ENCODE peak calls at places on chromosomes 7 and 10, in ten cellular contexts. One of them, this sample, is unnamed.

GRCh38 chr10:118840071-118840775 is 85.5 kb upstream of the CACUL1 start:
- DNase-seq in RWPE1: peak; percentile 93
- DNase-seq in OCI-M1: no peak
- DNase-seq in NCI-H748 treated with DMSO at 0.1 percent for 48 hours: no peak
- DNase-seq in AG08395: no peak
- DNase-seq in activated CD4-positive, alpha-beta T cell treated with anti-CD3 and anti-CD28 coated beads, Interleukin-2, amount 50 U/mL, for 1 hour: no peak
- DNase-seq in activated T-helper 1 cell treated with Interleukin-2 at 50 U/mL for 16 hours: no peak
- DNase-seq in activated T-cell treated with anti-CD3 and anti-CD28 coated beads for 1 hour: no peak
- DNase-seq in T-helper 2 cell: peak; percentile 4
- DNase-seq in cortex of kidney: no peak
- DNase-seq in this sample: peak; percentile 33

GRCh38 chr10:47287365-47287802 is 12.6 kb upstream of the GDF10 start:
- DNase-seq in RWPE1: no peak
- DNase-seq in OCI-M1: no peak
- DNase-seq in NCI-H748 treated with DMSO at 0.1 percent for 48 hours: no peak
- DNase-seq in AG08395: no peak
- DNase-seq in activated CD4-positive, alpha-beta T cell treated with anti-CD3 and anti-CD28 coated beads, Interleukin-2, amount 50 U/mL, for 1 hour: no peak
- DNase-seq in activated T-helper 1 cell treated with Interleukin-2 at 50 U/mL for 16 hours: no peak
- DNase-seq in activated T-cell treated with anti-CD3 and anti-CD28 coated beads for 1 hour: no peak
- DNase-seq in T-helper 2 cell: no peak
- DNase-seq in cortex of kidney: no peak
- DNase-seq in this sample: no peak

GRCh38 chr7:2606539-2606936 is 25.2 kb upstream of the TTYH3 start:
- DNase-seq in RWPE1: no peak
- DNase-seq in OCI-M1: no peak
- DNase-seq in NCI-H748 treated with DMSO at 0.1 percent for 48 hours: no peak
- DNase-seq in AG08395: no peak
- DNase-seq in activated CD4-positive, alpha-beta T cell treated with anti-CD3 and anti-CD28 coated beads, Interleukin-2, amount 50 U/mL, for 1 hour: no peak
- DNase-seq in activated T-helper 1 cell treated with Interleukin-2 at 50 U/mL for 16 hours: no peak
- DNase-seq in activated T-cell treated with anti-CD3 and anti-CD28 coated beads for 1 hour: no peak
- DNase-seq in T-helper 2 cell: no peak
- DNase-seq in cortex of kidney: no peak
- DNase-seq in this sample: no peak

GRCh38 chr7:617614-618538 is 98.2 kb upstream of the PDGFA start:
- DNase-seq in RWPE1: no peak
- DNase-seq in OCI-M1: no peak
- DNase-seq in NCI-H748 treated with DMSO at 0.1 percent for 48 hours: no peak
- DNase-seq in AG08395: no peak
- DNase-seq in activated CD4-positive, alpha-beta T cell treated with anti-CD3 and anti-CD28 coated beads, Interleukin-2, amount 50 U/mL, for 1 hour: peak; percentile 15
- DNase-seq in activated T-helper 1 cell treated with Interleukin-2 at 50 U/mL for 16 hours: no peak
- DNase-seq in activated T-cell treated with anti-CD3 and anti-CD28 coated beads for 1 hour: no peak
- DNase-seq in T-helper 2 cell: no peak
- DNase-seq in cortex of kidney: no peak
- DNase-seq in this sample: no peak

GRCh38 chr10:70940834-70941568 is 52.6 kb upstream of the PCBD1 start:
- DNase-seq in RWPE1: peak; percentile 33
- DNase-seq in OCI-M1: peak; percentile 64
- DNase-seq in NCI-H748 treated with DMSO at 0.1 percent for 48 hours: no peak
- DNase-seq in AG08395: no peak
- DNase-seq in activated CD4-positive, alpha-beta T cell treated with anti-CD3 and anti-CD28 coated beads, Interleukin-2, amount 50 U/mL, for 1 hour: no peak
- DNase-seq in activated T-helper 1 cell treated with Interleukin-2 at 50 U/mL for 16 hours: no peak
- DNase-seq in activated T-cell treated with anti-CD3 and anti-CD28 coated beads for 1 hour: no peak
- DNase-seq in T-helper 2 cell: no peak
- DNase-seq in cortex of kidney: no peak
- DNase-seq in this sample: peak; percentile 21

GRCh38 chr10:3946234-3947229 is 161.5 kb upstream of the KLF6 start:
- DNase-seq in RWPE1: no peak
- DNase-seq in OCI-M1: no peak
- DNase-seq in NCI-H748 treated with DMSO at 0.1 percent for 48 hours: no peak
- DNase-seq in AG08395: no peak
- DNase-seq in activated CD4-positive, alpha-beta T cell treated with anti-CD3 and anti-CD28 coated beads, Interleukin-2, amount 50 U/mL, for 1 hour: no peak
- DNase-seq in activated T-helper 1 cell treated with Interleukin-2 at 50 U/mL for 16 hours: no peak
- DNase-seq in activated T-cell treated with anti-CD3 and anti-CD28 coated beads for 1 hour: no peak
- DNase-seq in T-helper 2 cell: no peak
- DNase-seq in cortex of kidney: no peak
- DNase-seq in this sample: no peak

GRCh38 chr10:85617751-85618150 is 748.8 kb downstream of the GRID1 start:
- DNase-seq in RWPE1: no peak
- DNase-seq in OCI-M1: no peak
- DNase-seq in NCI-H748 treated with DMSO at 0.1 percent for 48 hours: no peak
- DNase-seq in AG08395: no peak
- DNase-seq in activated CD4-positive, alpha-beta T cell treated with anti-CD3 and anti-CD28 coated beads, Interleukin-2, amount 50 U/mL, for 1 hour: no peak
- DNase-seq in activated T-helper 1 cell treated with Interleukin-2 at 50 U/mL for 16 hours: no peak
- DNase-seq in activated T-cell treated with anti-CD3 and anti-CD28 coated beads for 1 hour: no peak
- DNase-seq in T-helper 2 cell: no peak
- DNase-seq in cortex of kidney: no peak
- DNase-seq in this sample: no peak

GRCh38 chr10:127524229-127524628 is 24.9 kb upstream of the NPS start:
- DNase-seq in RWPE1: no peak
- DNase-seq in OCI-M1: no peak
- DNase-seq in NCI-H748 treated with DMSO at 0.1 percent for 48 hours: no peak
- DNase-seq in AG08395: no peak
- DNase-seq in activated CD4-positive, alpha-beta T cell treated with anti-CD3 and anti-CD28 coated beads, Interleukin-2, amount 50 U/mL, for 1 hour: no peak
- DNase-seq in activated T-helper 1 cell treated with Interleukin-2 at 50 U/mL for 16 hours: no peak
- DNase-seq in activated T-cell treated with anti-CD3 and anti-CD28 coated beads for 1 hour: no peak
- DNase-seq in T-helper 2 cell: no peak
- DNase-seq in cortex of kidney: no peak
- DNase-seq in this sample: no peak

GRCh38 chr10:114541081-114541833 is 116.8 kb downstream of the ABLIM1 start:
- DNase-seq in RWPE1: no peak
- DNase-seq in OCI-M1: no peak
- DNase-seq in NCI-H748 treated with DMSO at 0.1 percent for 48 hours: no peak
- DNase-seq in AG08395: peak; percentile 74
- DNase-seq in activated CD4-positive, alpha-beta T cell treated with anti-CD3 and anti-CD28 coated beads, Interleukin-2, amount 50 U/mL, for 1 hour: peak; percentile 71
- DNase-seq in activated T-helper 1 cell treated with Interleukin-2 at 50 U/mL for 16 hours: peak; percentile 51
- DNase-seq in activated T-cell treated with anti-CD3 and anti-CD28 coated beads for 1 hour: peak; percentile 49
- DNase-seq in T-helper 2 cell: peak; percentile 30
- DNase-seq in cortex of kidney: no peak
- DNase-seq in this sample: no peak

GRCh38 chr10:100873825-100874326 is 38.9 kb upstream of the SLF2 start:
- DNase-seq in RWPE1: no peak
- DNase-seq in OCI-M1: no peak
- DNase-seq in NCI-H748 treated with DMSO at 0.1 percent for 48 hours: no peak
- DNase-seq in AG08395: no peak
- DNase-seq in activated CD4-positive, alpha-beta T cell treated with anti-CD3 and anti-CD28 coated beads, Interleukin-2, amount 50 U/mL, for 1 hour: no peak
- DNase-seq in activated T-helper 1 cell treated with Interleukin-2 at 50 U/mL for 16 hours: no peak
- DNase-seq in activated T-cell treated with anti-CD3 and anti-CD28 coated beads for 1 hour: no peak
- DNase-seq in T-helper 2 cell: no peak
- DNase-seq in cortex of kidney: no peak
- DNase-seq in this sample: no peak

GRCh38 chr7:4621401-4621800 is 60.7 kb upstream of the FOXK1 start:
- DNase-seq in RWPE1: no peak
- DNase-seq in OCI-M1: no peak
- DNase-seq in NCI-H748 treated with DMSO at 0.1 percent for 48 hours: no peak
- DNase-seq in AG08395: no peak
- DNase-seq in activated CD4-positive, alpha-beta T cell treated with anti-CD3 and anti-CD28 coated beads, Interleukin-2, amount 50 U/mL, for 1 hour: no peak
- DNase-seq in activated T-helper 1 cell treated with Interleukin-2 at 50 U/mL for 16 hours: no peak
- DNase-seq in activated T-cell treated with anti-CD3 and anti-CD28 coated beads for 1 hour: no peak
- DNase-seq in T-helper 2 cell: no peak
- DNase-seq in cortex of kidney: no peak
- DNase-seq in this sample: no peak

GRCh38 chr7:125279956-125280355 is 350.3 kb upstream of the POT1 start:
- DNase-seq in RWPE1: no peak
- DNase-seq in OCI-M1: no peak
- DNase-seq in NCI-H748 treated with DMSO at 0.1 percent for 48 hours: no peak
- DNase-seq in AG08395: no peak
- DNase-seq in activated CD4-positive, alpha-beta T cell treated with anti-CD3 and anti-CD28 coated beads, Interleukin-2, amount 50 U/mL, for 1 hour: no peak
- DNase-seq in activated T-helper 1 cell treated with Interleukin-2 at 50 U/mL for 16 hours: no peak
- DNase-seq in activated T-cell treated with anti-CD3 and anti-CD28 coated beads for 1 hour: no peak
- DNase-seq in T-helper 2 cell: no peak
- DNase-seq in cortex of kidney: no peak
- DNase-seq in this sample: no peak

GRCh38 chr10:48306870-48307531 is 524 bp downstream of the MAPK8 start:
- DNase-seq in RWPE1: peak; percentile 64
- DNase-seq in OCI-M1: peak; percentile 68
- DNase-seq in NCI-H748 treated with DMSO at 0.1 percent for 48 hours: peak; percentile 20
- DNase-seq in AG08395: peak; percentile 65
- DNase-seq in activated CD4-positive, alpha-beta T cell treated with anti-CD3 and anti-CD28 coated beads, Interleukin-2, amount 50 U/mL, for 1 hour: peak; percentile 64
- DNase-seq in activated T-helper 1 cell treated with Interleukin-2 at 50 U/mL for 16 hours: peak; percentile 62
- DNase-seq in activated T-cell treated with anti-CD3 and anti-CD28 coated beads for 1 hour: peak; percentile 57
- DNase-seq in T-helper 2 cell: peak; percentile 36
- DNase-seq in cortex of kidney: no peak
- DNase-seq in this sample: no peak

GRCh38 chr10:29542723-29543122 is 92.0 kb downstream of the SVIL start:
- DNase-seq in RWPE1: no peak
- DNase-seq in OCI-M1: no peak
- DNase-seq in NCI-H748 treated with DMSO at 0.1 percent for 48 hours: no peak
- DNase-seq in AG08395: no peak
- DNase-seq in activated CD4-positive, alpha-beta T cell treated with anti-CD3 and anti-CD28 coated beads, Interleukin-2, amount 50 U/mL, for 1 hour: no peak
- DNase-seq in activated T-helper 1 cell treated with Interleukin-2 at 50 U/mL for 16 hours: no peak
- DNase-seq in activated T-cell treated with anti-CD3 and anti-CD28 coated beads for 1 hour: no peak
- DNase-seq in T-helper 2 cell: no peak
- DNase-seq in cortex of kidney: no peak
- DNase-seq in this sample: no peak

GRCh38 chr7:3648276-3648675 is 347.2 kb downstream of the SDK1 start:
- DNase-seq in RWPE1: peak; percentile 13
- DNase-seq in OCI-M1: no peak
- DNase-seq in NCI-H748 treated with DMSO at 0.1 percent for 48 hours: no peak
- DNase-seq in AG08395: no peak
- DNase-seq in activated CD4-positive, alpha-beta T cell treated with anti-CD3 and anti-CD28 coated beads, Interleukin-2, amount 50 U/mL, for 1 hour: no peak
- DNase-seq in activated T-helper 1 cell treated with Interleukin-2 at 50 U/mL for 16 hours: no peak
- DNase-seq in activated T-cell treated with anti-CD3 and anti-CD28 coated beads for 1 hour: no peak
- DNase-seq in T-helper 2 cell: no peak
- DNase-seq in cortex of kidney: no peak
- DNase-seq in this sample: peak; percentile 72

GRCh38 chr7:107659666-107660065 is 962 bp upstream of the SLC26A4 start:
- DNase-seq in RWPE1: peak; percentile 26
- DNase-seq in OCI-M1: peak; percentile 85
- DNase-seq in NCI-H748 treated with DMSO at 0.1 percent for 48 hours: no peak
- DNase-seq in AG08395: peak; percentile 62
- DNase-seq in activated CD4-positive, alpha-beta T cell treated with anti-CD3 and anti-CD28 coated beads, Interleukin-2, amount 50 U/mL, for 1 hour: no peak
- DNase-seq in activated T-helper 1 cell treated with Interleukin-2 at 50 U/mL for 16 hours: no peak
- DNase-seq in activated T-cell treated with anti-CD3 and anti-CD28 coated beads for 1 hour: no peak
- DNase-seq in T-helper 2 cell: peak; percentile 15
- DNase-seq in cortex of kidney: no peak
- DNase-seq in this sample: peak; percentile 59

GRCh38 chr10:78865518-78865835 is 203.3 kb upstream of the ZMIZ1 start:
- DNase-seq in RWPE1: no peak
- DNase-seq in OCI-M1: no peak
- DNase-seq in NCI-H748 treated with DMSO at 0.1 percent for 48 hours: no peak
- DNase-seq in AG08395: no peak
- DNase-seq in activated CD4-positive, alpha-beta T cell treated with anti-CD3 and anti-CD28 coated beads, Interleukin-2, amount 50 U/mL, for 1 hour: no peak
- DNase-seq in activated T-helper 1 cell treated with Interleukin-2 at 50 U/mL for 16 hours: no peak
- DNase-seq in activated T-cell treated with anti-CD3 and anti-CD28 coated beads for 1 hour: no peak
- DNase-seq in T-helper 2 cell: no peak
- DNase-seq in cortex of kidney: no peak
- DNase-seq in this sample: no peak

GRCh38 chr7:140017034-140017433 is 45.7 kb downstream of the PARP12 start:
- DNase-seq in RWPE1: no peak
- DNase-seq in OCI-M1: no peak
- DNase-seq in NCI-H748 treated with DMSO at 0.1 percent for 48 hours: no peak
- DNase-seq in AG08395: no peak
- DNase-seq in activated CD4-positive, alpha-beta T cell treated with anti-CD3 and anti-CD28 coated beads, Interleukin-2, amount 50 U/mL, for 1 hour: no peak
- DNase-seq in activated T-helper 1 cell treated with Interleukin-2 at 50 U/mL for 16 hours: no peak
- DNase-seq in activated T-cell treated with anti-CD3 and anti-CD28 coated beads for 1 hour: no peak
- DNase-seq in T-helper 2 cell: no peak
- DNase-seq in cortex of kidney: no peak
- DNase-seq in this sample: no peak

GRCh38 chr10:100890696-100891271 is 22.0 kb upstream of the SLF2 start:
- DNase-seq in RWPE1: peak; percentile 96
- DNase-seq in OCI-M1: no peak
- DNase-seq in NCI-H748 treated with DMSO at 0.1 percent for 48 hours: no peak
- DNase-seq in AG08395: peak; percentile 96
- DNase-seq in activated CD4-positive, alpha-beta T cell treated with anti-CD3 and anti-CD28 coated beads, Interleukin-2, amount 50 U/mL, for 1 hour: no peak
- DNase-seq in activated T-helper 1 cell treated with Interleukin-2 at 50 U/mL for 16 hours: no peak
- DNase-seq in activated T-cell treated with anti-CD3 and anti-CD28 coated beads for 1 hour: no peak
- DNase-seq in T-helper 2 cell: no peak
- DNase-seq in cortex of kidney: no peak
- DNase-seq in this sample: peak; percentile 98

GRCh38 chr7:27176962-27177794 is 3.1 kb upstream of the HOXA10 start:
- DNase-seq in RWPE1: no peak
- DNase-seq in OCI-M1: no peak
- DNase-seq in NCI-H748 treated with DMSO at 0.1 percent for 48 hours: no peak
- DNase-seq in AG08395: no peak
- DNase-seq in activated CD4-positive, alpha-beta T cell treated with anti-CD3 and anti-CD28 coated beads, Interleukin-2, amount 50 U/mL, for 1 hour: no peak
- DNase-seq in activated T-helper 1 cell treated with Interleukin-2 at 50 U/mL for 16 hours: no peak
- DNase-seq in activated T-cell treated with anti-CD3 and anti-CD28 coated beads for 1 hour: no peak
- DNase-seq in T-helper 2 cell: no peak
- DNase-seq in cortex of kidney: no peak
- DNase-seq in this sample: no peak

GRCh38 chr7:141161550-141161949 is 87.7 kb downstream of the TMEM178B start:
- DNase-seq in RWPE1: no peak
- DNase-seq in OCI-M1: no peak
- DNase-seq in NCI-H748 treated with DMSO at 0.1 percent for 48 hours: no peak
- DNase-seq in AG08395: no peak
- DNase-seq in activated CD4-positive, alpha-beta T cell treated with anti-CD3 and anti-CD28 coated beads, Interleukin-2, amount 50 U/mL, for 1 hour: no peak
- DNase-seq in activated T-helper 1 cell treated with Interleukin-2 at 50 U/mL for 16 hours: no peak
- DNase-seq in activated T-cell treated with anti-CD3 and anti-CD28 coated beads for 1 hour: no peak
- DNase-seq in T-helper 2 cell: no peak
- DNase-seq in cortex of kidney: no peak
- DNase-seq in this sample: no peak

GRCh38 chr10:35415505-35415904 is 79.2 kb downstream of the CCNY start:
- DNase-seq in RWPE1: no peak
- DNase-seq in OCI-M1: no peak
- DNase-seq in NCI-H748 treated with DMSO at 0.1 percent for 48 hours: no peak
- DNase-seq in AG08395: no peak
- DNase-seq in activated CD4-positive, alpha-beta T cell treated with anti-CD3 and anti-CD28 coated beads, Interleukin-2, amount 50 U/mL, for 1 hour: no peak
- DNase-seq in activated T-helper 1 cell treated with Interleukin-2 at 50 U/mL for 16 hours: no peak
- DNase-seq in activated T-cell treated with anti-CD3 and anti-CD28 coated beads for 1 hour: no peak
- DNase-seq in T-helper 2 cell: no peak
- DNase-seq in cortex of kidney: no peak
- DNase-seq in this sample: no peak

GRCh38 chr10:81963606-81964005 is 88.6 kb downstream of the NRG3 start:
- DNase-seq in RWPE1: no peak
- DNase-seq in OCI-M1: no peak
- DNase-seq in NCI-H748 treated with DMSO at 0.1 percent for 48 hours: no peak
- DNase-seq in AG08395: no peak
- DNase-seq in activated CD4-positive, alpha-beta T cell treated with anti-CD3 and anti-CD28 coated beads, Interleukin-2, amount 50 U/mL, for 1 hour: no peak
- DNase-seq in activated T-helper 1 cell treated with Interleukin-2 at 50 U/mL for 16 hours: no peak
- DNase-seq in activated T-cell treated with anti-CD3 and anti-CD28 coated beads for 1 hour: no peak
- DNase-seq in T-helper 2 cell: no peak
- DNase-seq in cortex of kidney: no peak
- DNase-seq in this sample: no peak

GRCh38 chr7:39414669-39415035 is 151.6 kb upstream of the YAE1 start:
- DNase-seq in RWPE1: no peak
- DNase-seq in OCI-M1: no peak
- DNase-seq in NCI-H748 treated with DMSO at 0.1 percent for 48 hours: no peak
- DNase-seq in AG08395: no peak
- DNase-seq in activated CD4-positive, alpha-beta T cell treated with anti-CD3 and anti-CD28 coated beads, Interleukin-2, amount 50 U/mL, for 1 hour: no peak
- DNase-seq in activated T-helper 1 cell treated with Interleukin-2 at 50 U/mL for 16 hours: no peak
- DNase-seq in activated T-cell treated with anti-CD3 and anti-CD28 coated beads for 1 hour: no peak
- DNase-seq in T-helper 2 cell: no peak
- DNase-seq in cortex of kidney: no peak
- DNase-seq in this sample: no peak

GRCh38 chr7:150941983-150942590 is 36.0 kb downstream of the KCNH2 start:
- DNase-seq in RWPE1: no peak
- DNase-seq in OCI-M1: peak; percentile 11
- DNase-seq in NCI-H748 treated with DMSO at 0.1 percent for 48 hours: no peak
- DNase-seq in AG08395: no peak
- DNase-seq in activated CD4-positive, alpha-beta T cell treated with anti-CD3 and anti-CD28 coated beads, Interleukin-2, amount 50 U/mL, for 1 hour: peak; percentile 27
- DNase-seq in activated T-helper 1 cell treated with Interleukin-2 at 50 U/mL for 16 hours: peak; percentile 38
- DNase-seq in activated T-cell treated with anti-CD3 and anti-CD28 coated beads for 1 hour: peak; percentile 20
- DNase-seq in T-helper 2 cell: peak; percentile 21
- DNase-seq in cortex of kidney: no peak
- DNase-seq in this sample: no peak

GRCh38 chr10:72340510-72340895 is 14.2 kb downstream of the DNAJB12 start:
- DNase-seq in RWPE1: peak; percentile 45
- DNase-seq in OCI-M1: peak; percentile 89
- DNase-seq in NCI-H748 treated with DMSO at 0.1 percent for 48 hours: peak; percentile 3
- DNase-seq in AG08395: peak; percentile 78
- DNase-seq in activated CD4-positive, alpha-beta T cell treated with anti-CD3 and anti-CD28 coated beads, Interleukin-2, amount 50 U/mL, for 1 hour: peak; percentile 78
- DNase-seq in activated T-helper 1 cell treated with Interleukin-2 at 50 U/mL for 16 hours: peak; percentile 57
- DNase-seq in activated T-cell treated with anti-CD3 and anti-CD28 coated beads for 1 hour: peak; percentile 68
- DNase-seq in T-helper 2 cell: peak; percentile 72
- DNase-seq in cortex of kidney: no peak
- DNase-seq in this sample: no peak

GRCh38 chr7:108427766-108428165 is 28.5 kb downstream of the NRCAM start:
- DNase-seq in RWPE1: no peak
- DNase-seq in OCI-M1: no peak
- DNase-seq in NCI-H748 treated with DMSO at 0.1 percent for 48 hours: no peak
- DNase-seq in AG08395: no peak
- DNase-seq in activated CD4-positive, alpha-beta T cell treated with anti-CD3 and anti-CD28 coated beads, Interleukin-2, amount 50 U/mL, for 1 hour: no peak
- DNase-seq in activated T-helper 1 cell treated with Interleukin-2 at 50 U/mL for 16 hours: no peak
- DNase-seq in activated T-cell treated with anti-CD3 and anti-CD28 coated beads for 1 hour: no peak
- DNase-seq in T-helper 2 cell: no peak
- DNase-seq in cortex of kidney: no peak
- DNase-seq in this sample: no peak

GRCh38 chr7:29139191-29139590 is 7.1 kb downstream of the CPVL start:
- DNase-seq in RWPE1: peak; percentile 83
- DNase-seq in OCI-M1: no peak
- DNase-seq in NCI-H748 treated with DMSO at 0.1 percent for 48 hours: no peak
- DNase-seq in AG08395: no peak
- DNase-seq in activated CD4-positive, alpha-beta T cell treated with anti-CD3 and anti-CD28 coated beads, Interleukin-2, amount 50 U/mL, for 1 hour: no peak
- DNase-seq in activated T-helper 1 cell treated with Interleukin-2 at 50 U/mL for 16 hours: no peak
- DNase-seq in activated T-cell treated with anti-CD3 and anti-CD28 coated beads for 1 hour: no peak
- DNase-seq in T-helper 2 cell: no peak
- DNase-seq in cortex of kidney: no peak
- DNase-seq in this sample: peak; percentile 88